ENCODE peak calls at places on chromosomes 2 and 18, in nine cellular contexts. B is foreskin fibroblast, D is psoas muscle, S is GM06990, M is lower leg skin, N is vagina, W is K562, Y is left lung, V is cardiac fibroblast. X is an unnamed sample.

GRCh38 chr2:144078091-144078490 is 441.8 kb downstream of the ZEB2 start:
- DNase-seq in B (peak), S (no peak), Y (no peak), W (no peak), N (no peak), M (no peak), V (peak), D (no peak), X (no peak)

GRCh38 chr18:63528863-63529492 is 13.2 kb upstream of the SERPINB12 start:
- DNase-seq in D (no peak), N (no peak), M (no peak), W (no peak), S (no peak), V (no peak), Y (no peak), B (no peak), X (no peak)

GRCh38 chr2:218892693-218893348 is 12.2 kb downstream of the WNT10A start:
- DNase-seq in D (peak), V (peak), Y (peak), B (peak), M (no peak), N (no peak), S (peak), W (peak), X (peak)

GRCh38 chr2:120436885-120437603 is 91.1 kb downstream of the INHBB start:
- DNase-seq in N (no peak), Y (no peak), M (no peak), D (no peak), W (peak), V (peak), S (no peak), B (no peak), X (peak)

GRCh38 chr2:173441222-173441621 is 86.5 kb downstream of the CDCA7 start:
- DNase-seq in Y (no peak), N (no peak), D (no peak), S (no peak), V (peak), B (no peak), M (no peak), W (no peak), X (no peak)

GRCh38 chr18:46099463-46099862 is 1.4 kb upstream of the ATP5F1A start:
- DNase-seq in B (no peak), D (no peak), S (no peak), W (no peak), Y (no peak), M (no peak), N (no peak), V (no peak), X (no peak)

GRCh38 chr2:191512202-191512601 is 165.7 kb upstream of the NABP1 start:
- DNase-seq in B (no peak), Y (no peak), V (no peak), N (no peak), W (no peak), D (no peak), M (no peak), S (no peak), X (no peak)

GRCh38 chr2:134739879-134740301 is 21.1 kb upstream of the TMEM163 start:
- DNase-seq in W (no peak), B (no peak), D (no peak), M (peak), S (peak), V (peak), Y (peak), N (no peak), X (peak)

GRCh38 chr2:238863231-238863630 is 15.3 kb downstream of the TWIST2 start:
- DNase-seq in V (no peak), Y (no peak), N (no peak), M (no peak), B (no peak), S (no peak), D (no peak), W (no peak), X (no peak)

DNA sequence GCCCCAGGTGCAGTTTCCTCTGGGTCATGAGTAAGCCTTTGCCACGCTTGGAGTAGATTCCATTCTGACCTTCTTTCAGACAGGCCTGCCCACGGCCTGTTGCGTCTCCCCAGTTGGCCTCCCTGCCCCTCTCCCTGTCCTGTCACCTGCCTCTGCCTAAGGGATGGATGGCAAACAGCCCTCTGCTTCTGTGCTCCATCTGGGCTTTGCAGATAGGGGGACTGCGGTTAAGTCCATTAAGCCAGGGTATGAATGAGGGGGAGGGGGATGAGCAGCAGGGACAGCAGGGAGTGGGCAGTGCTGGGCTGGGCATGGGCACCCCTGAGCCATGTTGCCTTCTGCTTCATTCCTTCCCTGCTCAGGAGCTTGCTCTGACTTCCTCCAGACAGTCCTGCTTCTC is 37.6 kb upstream of the B3GNT7 start:
- DNase-seq in W (peak), B (no peak), V (no peak), N (no peak), Y (no peak), S (no peak), M (no peak), D (no peak), X (no peak)
- TF ChIP-seq CTCF in W (no peak), B (no peak), V (no peak), N (no peak), Y (no peak), S (no peak), M (no peak), D (no peak), X (no peak)

GRCh38 chr18:13439475-13439874 is 220.9 kb downstream of the LDLRAD4 start:
- DNase-seq in W (no peak), N (no peak), V (no peak), M (no peak), S (no peak), Y (no peak), D (no peak), B (no peak), X (no peak)

GRCh38 chr18:13441731-13442130 is 223.2 kb downstream of the LDLRAD4 start:
- DNase-seq in D (no peak), V (no peak), N (no peak), B (no peak), Y (no peak), W (no peak), S (no peak), M (no peak), X (no peak)

GRCh38 chr18:13438507-13439056 is 220.0 kb downstream of the LDLRAD4 start:
- DNase-seq in N (no peak), V (no peak), B (no peak), W (no peak), S (no peak), M (no peak), Y (no peak), D (no peak), X (no peak)

GRCh38 chr18:13442451-13442850 is 223.9 kb downstream of the LDLRAD4 start:
- DNase-seq in B (no peak), V (no peak), M (no peak), D (no peak), N (no peak), Y (no peak), S (no peak), W (no peak), X (no peak)

DNA sequence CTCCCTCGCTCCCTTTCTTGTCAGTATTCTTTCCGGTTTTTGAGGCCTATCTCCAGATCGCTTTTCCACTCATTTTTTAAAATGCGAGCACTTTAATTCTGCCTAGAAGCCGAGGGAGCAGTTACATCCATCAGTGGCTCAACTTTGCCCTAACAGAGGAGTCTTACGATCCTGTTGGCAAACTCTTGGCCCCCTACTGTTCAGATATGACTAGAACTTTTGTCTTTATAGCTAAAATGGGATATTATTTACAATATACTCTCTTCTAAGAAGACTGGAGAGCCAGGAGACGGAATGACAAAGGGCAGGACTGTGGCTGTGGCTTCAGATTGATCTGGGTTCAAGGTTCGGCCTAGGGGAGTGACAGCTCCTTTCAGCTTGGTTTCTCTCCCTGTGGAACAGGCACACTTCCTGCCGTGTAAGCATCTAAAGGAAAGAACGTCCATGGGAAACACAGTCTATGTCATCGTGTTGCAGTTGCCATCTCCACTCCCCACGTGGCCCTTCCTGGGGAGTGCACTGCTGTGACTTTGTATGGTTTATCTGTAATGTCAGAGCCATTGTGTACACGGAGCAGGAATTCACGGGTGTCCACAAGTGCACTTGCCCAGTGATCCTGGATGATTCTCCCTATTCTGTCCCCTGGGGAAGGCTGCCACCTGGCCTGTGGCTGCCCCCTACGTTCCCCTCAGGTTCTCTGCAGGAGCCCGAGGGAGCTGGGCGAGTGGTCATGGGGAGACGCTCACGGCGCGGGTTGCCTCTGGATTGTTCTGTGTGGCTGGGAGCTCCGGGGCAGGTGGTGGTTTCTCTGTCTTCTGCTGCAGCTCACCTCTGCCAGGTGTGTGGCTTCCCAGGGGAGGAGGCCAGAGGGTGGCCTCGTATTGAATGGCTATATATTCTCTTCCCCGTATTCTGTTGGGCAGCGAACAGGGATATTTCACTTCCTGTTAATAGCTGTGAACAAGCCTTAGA is 222.0 kb downstream of the LDLRAD4 start:
- DNase-seq in W (no peak), S (no peak), V (no peak), N (no peak), M (no peak), D (no peak), B (no peak), Y (no peak), X (no peak)
- TF ChIP-seq CTCF in W (no peak), S (no peak), V (no peak), N (no peak), M (no peak), D (no peak), B (no peak), Y (no peak), X (no peak)

GRCh38 chr2:37180006-37180639 is 8.3 kb downstream of the SULT6B1 start:
- DNase-seq in W (no peak), D (no peak), N (no peak), B (no peak), S (no peak), V (no peak), M (peak), Y (no peak), X (no peak)
- TF ChIP-seq CTCF in W (no peak), D (no peak), N (no peak), B (no peak), S (peak), V (no peak), M (no peak), Y (no peak), X (no peak)

DNA sequence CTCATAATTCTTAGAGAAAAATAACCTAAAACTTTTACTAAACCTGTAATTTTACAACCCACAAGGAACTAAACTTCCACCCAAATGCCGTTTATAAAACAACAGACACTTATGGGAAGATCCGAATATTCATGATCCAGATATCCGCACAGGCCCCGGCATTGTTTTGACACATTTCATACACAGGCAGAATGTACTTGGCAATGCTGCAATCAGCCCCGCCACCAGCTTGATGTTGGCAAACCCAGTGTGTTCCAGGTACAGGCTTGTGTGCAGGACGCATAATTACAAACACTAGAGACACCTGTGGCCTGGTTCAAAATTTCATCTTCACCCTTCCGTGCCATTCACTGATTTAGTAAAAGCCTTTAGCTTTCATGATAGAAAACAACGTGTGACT is 393.0 kb upstream of the SALL3 start:
- DNase-seq in W (no peak), V (no peak), B (no peak), D (no peak), N (no peak), S (no peak), M (no peak), Y (no peak), X (no peak)
- TF ChIP-seq CTCF in W (no peak), V (no peak), B (no peak), D (no peak), N (no peak), S (no peak), M (no peak), Y (no peak), X (no peak)

DNA sequence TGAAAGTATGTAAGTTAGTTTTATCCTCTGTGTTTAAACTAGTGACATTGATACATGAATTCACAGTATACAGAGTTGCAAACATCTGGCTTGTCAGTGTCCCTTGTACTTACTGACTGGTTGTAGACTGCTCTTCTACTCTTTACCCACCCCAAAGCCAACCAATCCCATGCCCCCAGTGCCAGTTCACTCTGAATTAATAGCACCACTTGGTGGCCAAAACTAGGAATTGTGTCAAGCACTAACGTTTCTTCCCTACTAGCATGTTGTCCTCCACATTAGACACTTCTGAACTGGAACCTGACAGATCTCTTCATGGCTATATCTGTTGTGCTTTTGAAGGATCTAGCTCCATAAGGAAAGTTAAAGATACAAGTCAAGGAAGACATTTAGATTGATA is 27.2 kb upstream of the OTX1 start:
- DNase-seq in S (no peak), B (peak), Y (no peak), M (no peak), V (peak), W (peak), N (no peak), D (no peak), X (no peak)
- TF ChIP-seq CTCF in S (peak), B (no peak), Y (no peak), M (no peak), V (peak), W (peak), N (no peak), D (no peak), X (no peak)